ENCODE peak calls at places on chromosomes 6 and 20, in four cellular contexts. B, T, S and U are unnamed samples.

GRCh38 chr6:35663447-35664235 is 25.1 kb downstream of the FKBP5 start:
- DNase-seq in B (no peak), T (no peak), S (no peak), U (no peak)

GRCh38 chr20:63186528-63187316 is 29.2 kb downstream of the YTHDF1 start:
- DNase-seq in B (no peak), T (peak; percentile 7), S (peak; percentile 40), U (no peak)

GRCh38 chr6:159692303-159693127 is 526 bp downstream of the SOD2 start:
- DNase-seq in B (peak; percentile 78), T (peak; percentile 63), S (peak; percentile 62), U (no peak)

GRCh38 chr6:31037692-31038091 is 27.4 kb downstream of the MUC22 start:
- DNase-seq in B (no peak), T (no peak), S (no peak), U (peak; percentile 12)

GRCh38 chr6:8845691-8846090 is 410.3 kb upstream of the SLC35B3 start:
- DNase-seq in B (no peak), T (no peak), S (no peak), U (no peak)

GRCh38 chr20:2206957-2207769 is 88.6 kb upstream of the TGM3 start:
- DNase-seq in B (peak; percentile 87), T (peak; percentile 78), S (peak; percentile 84), U (peak; percentile 30)

GRCh38 chr6:107046316-107046715 is 18.3 kb downstream of the MTRES1 start:
- DNase-seq in B (no peak), T (no peak), S (no peak), U (no peak)

GRCh38 chr6:30013296-30013922 is 47.7 kb upstream of the POLR1H start:
- DNase-seq in B (no peak), T (peak; percentile 62), S (no peak), U (no peak)

GRCh38 chr6:152356659-152357058 is 280.5 kb downstream of the SYNE1 start:
- DNase-seq in B (no peak), T (no peak), S (no peak), U (no peak)

GRCh38 chr6:151730496-151730870 is 77.0 kb upstream of the ESR1 start:
- DNase-seq in B (no peak), T (no peak), S (no peak), U (no peak)

GRCh38 chr20:19995220-19995863 is 21.8 kb upstream of the NAA20 start:
- DNase-seq in B (no peak), T (no peak), S (no peak), U (no peak)

DNA sequence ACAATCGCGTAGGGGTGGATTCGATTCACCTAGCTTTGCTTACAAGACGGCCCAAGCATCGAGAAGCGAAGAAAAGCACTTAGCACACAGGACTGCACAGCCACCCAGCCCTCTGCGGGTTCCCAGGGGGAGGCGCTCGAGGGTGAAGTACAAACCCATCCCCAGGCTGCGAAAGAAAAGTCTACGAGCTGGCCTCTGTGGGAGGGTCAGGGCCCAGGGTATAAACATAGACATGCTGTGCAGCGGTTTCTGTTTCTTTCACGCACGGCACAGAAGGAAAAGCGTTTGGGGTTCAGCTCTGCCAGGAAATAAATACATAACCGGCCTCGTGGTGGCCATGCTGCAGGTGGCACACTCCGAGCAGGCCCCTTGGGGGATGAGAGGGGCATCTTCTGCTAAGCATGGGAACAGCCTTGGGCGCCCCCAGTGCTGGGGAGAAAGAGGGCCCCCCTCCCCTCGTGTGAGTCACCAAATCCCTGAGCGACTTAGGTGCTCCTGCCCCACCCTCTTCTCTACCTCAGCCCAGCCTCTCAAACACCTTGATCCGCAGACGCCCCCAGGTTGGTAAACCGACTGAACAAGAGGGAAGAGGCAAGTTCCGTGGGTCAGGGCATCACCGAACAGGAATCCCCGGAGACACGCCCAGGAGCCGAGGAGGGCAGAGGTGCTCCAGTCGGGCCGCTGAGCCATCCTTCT is 91.6 kb upstream of the RIPOR2 start:
- DNase-seq in B (no peak), T (no peak), S (peak; percentile 39), U (no peak)
- H3K27ac ChIP-seq in B (no peak overlapping the region), T (no peak overlapping the region), S (no peak overlapping the region), U (no peak overlapping the region)

GRCh38 chr20:49610701-49611538 is 43.0 kb upstream of the PTGIS start:
- DNase-seq in B (peak; percentile 87), T (peak; percentile 81), S (peak; percentile 86), U (peak; percentile 82)
- TF ChIP-seq POLR2A in B (no peak), T (no peak), S (no peak), U (no peak)

GRCh38 chr20:58045579-58045978 is 182.9 kb downstream of the ANKRD60 start:
- DNase-seq in B (no peak), T (no peak), S (no peak), U (no peak)

GRCh38 chr20:58048096-58048702 is 180.3 kb downstream of the ANKRD60 start:
- DNase-seq in B (no peak), T (no peak), S (no peak), U (no peak)

GRCh38 chr20:58044286-58044685 is 184.2 kb downstream of the ANKRD60 start:
- DNase-seq in B (no peak), T (no peak), S (no peak), U (no peak)

GRCh38 chr20:58045156-58045555 is 183.3 kb downstream of the ANKRD60 start:
- DNase-seq in B (no peak), T (no peak), S (no peak), U (no peak)

GRCh38 chr20:58046311-58046710 is 182.1 kb downstream of the ANKRD60 start:
- DNase-seq in B (no peak), T (no peak), S (no peak), U (no peak)
- H3K27ac ChIP-seq in B (no peak overlapping the region), T (no peak overlapping the region), S (no peak overlapping the region), U (no peak overlapping the region)

DNA sequence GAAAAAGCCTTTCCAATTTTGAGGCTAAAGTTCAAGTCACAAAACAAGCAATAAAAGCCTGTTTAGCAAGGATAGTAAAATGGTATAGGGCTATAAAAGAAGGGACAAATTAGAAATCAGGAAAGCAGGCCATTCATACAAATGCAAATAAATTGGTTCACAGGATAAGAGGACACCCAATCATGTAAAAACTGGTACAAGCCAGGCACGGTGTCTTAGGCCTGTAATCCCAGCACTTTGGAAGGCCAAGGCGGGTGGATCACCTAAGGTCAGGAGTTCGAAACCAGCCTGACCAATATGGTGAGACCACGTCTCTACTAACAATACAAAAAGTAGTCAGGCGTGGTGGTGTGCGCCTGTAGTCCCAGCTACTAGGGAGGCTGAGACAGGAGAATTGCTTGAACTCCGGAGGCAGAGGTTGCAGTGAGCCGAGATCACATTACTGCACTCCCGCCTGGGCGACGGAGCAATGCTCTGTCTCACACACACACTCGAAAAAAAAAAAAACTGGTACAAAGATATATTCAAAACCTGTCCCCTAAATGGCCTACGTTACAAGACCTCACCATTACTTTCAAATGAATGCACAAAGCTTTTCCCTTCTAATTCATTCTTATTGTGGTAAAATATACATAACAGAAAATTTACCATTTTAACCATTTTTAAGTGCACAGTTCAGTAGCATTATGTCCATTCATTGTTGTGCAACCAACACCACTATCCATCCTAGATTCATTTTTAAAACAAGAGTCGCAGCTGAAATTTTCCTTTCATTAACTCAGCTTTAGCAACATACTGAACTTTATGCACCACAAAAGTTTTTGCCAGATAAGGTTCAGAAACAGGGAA is 1.1 kb upstream of the FAM135A start:
- DNase-seq in B (no peak), T (no peak), S (no peak), U (no peak)
- TF ChIP-seq POLR2A in B (no peak), T (no peak), S (no peak), U (no peak)

DNA sequence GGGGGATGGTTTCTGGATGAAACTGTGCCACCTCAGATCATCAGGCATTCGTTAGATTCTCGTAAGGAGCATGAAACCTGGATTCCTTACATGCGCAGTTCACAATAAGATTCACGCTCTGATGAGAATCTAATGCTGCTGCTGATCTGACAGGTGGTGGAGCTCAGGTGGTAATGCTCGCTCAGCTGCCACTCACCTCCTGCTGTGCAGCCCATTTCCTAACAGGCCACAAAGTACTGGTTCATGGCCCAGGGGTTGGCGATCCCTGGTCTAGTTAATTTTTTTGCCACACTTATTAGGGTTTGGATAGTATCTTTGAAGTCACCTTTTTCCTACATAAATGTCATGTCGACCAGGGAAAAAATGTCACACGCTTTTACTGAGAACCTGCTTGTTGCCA is 96.8 kb upstream of the MLIP start:
- DNase-seq in B (no peak), T (no peak), S (no peak), U (peak; percentile 62)
- H3K27ac ChIP-seq in B (no peak overlapping the region), T (no peak overlapping the region), S (no peak overlapping the region), U (peak overlapping the region; percentile 89)

GRCh38 chr6:105594821-105595220 is 191.9 kb upstream of the PREP start:
- DNase-seq in B (no peak), T (no peak), S (no peak), U (no peak)
- TF ChIP-seq POLR2A in B (no peak), T (no peak), S (no peak), U (no peak)

DNA sequence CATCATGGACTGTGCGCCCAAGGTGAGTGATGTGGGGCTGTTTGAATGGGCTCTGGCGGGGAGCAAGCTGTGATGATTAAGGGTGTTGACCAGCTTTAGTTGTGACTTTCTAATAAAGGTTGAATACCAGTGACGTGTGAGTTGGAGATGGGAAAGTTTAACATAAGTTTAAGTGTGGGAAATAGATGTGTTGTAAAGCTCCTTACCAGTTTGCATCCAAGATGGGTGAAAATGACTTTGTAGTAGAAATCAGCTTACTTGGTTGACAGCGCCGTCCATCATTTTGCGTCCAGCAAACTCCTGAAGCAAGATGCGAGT is 372 bp downstream of the CASS4 start:
- DNase-seq in B (no peak), T (no peak), S (no peak), U (no peak)
- H3K27ac ChIP-seq in B (peak overlapping the region; percentile 76), T (peak overlapping the region; percentile 64), S (peak overlapping the region; percentile 72), U (peak overlapping the region; percentile 19)

GRCh38 chr20:57409672-57410397 is 18.6 kb downstream of the RBM38 start:
- DNase-seq in B (no peak), T (no peak), S (no peak), U (no peak)
- TF ChIP-seq POLR2A in B (no peak), T (no peak), S (no peak), U (no peak)

DNA sequence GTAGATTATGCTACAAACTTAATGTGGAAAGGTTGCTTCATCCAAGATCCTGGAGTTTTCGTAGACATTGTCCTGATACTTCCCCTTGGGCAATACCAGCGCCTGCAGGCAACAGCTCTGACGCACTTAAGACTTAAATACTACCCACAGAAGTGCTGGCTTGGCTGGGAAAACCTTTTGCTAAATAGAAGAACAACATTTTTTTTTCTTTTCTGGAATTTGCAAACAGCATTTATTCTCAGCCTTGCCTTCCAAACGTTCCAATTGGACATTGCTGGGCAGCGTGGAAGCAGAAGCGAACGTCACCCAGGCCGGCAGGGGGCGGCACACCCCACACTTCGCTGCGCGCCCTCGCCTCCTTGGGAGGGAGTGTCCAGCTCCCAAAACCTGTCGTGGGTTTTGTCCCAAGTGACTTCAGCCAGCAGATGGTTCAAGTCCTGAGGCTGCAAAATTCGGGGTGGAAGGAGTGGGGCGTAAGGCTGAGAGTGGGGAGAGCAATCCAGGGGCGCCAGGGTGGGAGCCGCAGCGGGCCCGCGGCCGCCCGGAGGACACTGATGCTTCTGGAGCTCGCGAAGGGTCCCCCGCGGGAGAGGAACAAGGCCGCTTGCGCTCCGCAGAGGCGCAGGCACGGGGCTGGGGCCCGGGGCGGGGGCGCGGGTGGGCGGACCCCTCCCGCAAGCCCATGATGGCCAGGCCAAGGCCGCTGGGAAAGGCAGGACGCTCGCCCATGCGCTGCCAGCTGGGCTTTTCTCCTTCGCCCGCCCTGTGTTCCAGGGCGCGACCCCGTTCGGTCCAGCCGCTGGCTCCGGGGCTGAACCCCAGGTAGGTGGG is 60.8 kb upstream of the MAP3K4 start:
- DNase-seq in B (peak; percentile 77), T (peak; percentile 78), S (peak; percentile 76), U (peak; percentile 28)
- H3K27ac ChIP-seq in B (no peak overlapping the region), T (no peak overlapping the region), S (peak overlapping the region; percentile 54), U (no peak overlapping the region)